ENCODE peak calls at places on chromosomes 11 and 22, in five cellular contexts. One of them, this sample, is unnamed.

GRCh38 chr22:41146573-41146972 is 54.2 kb downstream of the EP300 start:
- DNase-seq in B cell: no peak
- DNase-seq in fibroblast of pulmonary artery: peak; percentile 3
- DNase-seq in T47D: no peak
- DNase-seq in HT-29: no peak
- DNase-seq in this sample: no peak

GRCh38 chr11:102061276-102061675 is 14.0 kb downstream of the CFAP300 start:
- DNase-seq in B cell: no peak
- DNase-seq in fibroblast of pulmonary artery: peak; percentile 49
- DNase-seq in T47D: peak; percentile 33
- DNase-seq in HT-29: peak; percentile 16
- DNase-seq in this sample: peak; percentile 21

GRCh38 chr22:45742866-45743450 is 71.3 kb downstream of the ATXN10 start:
- DNase-seq in B cell: no peak
- DNase-seq in fibroblast of pulmonary artery: peak; percentile 71
- DNase-seq in T47D: peak; percentile 49
- DNase-seq in HT-29: peak; percentile 38
- DNase-seq in this sample: peak; percentile 96

GRCh38 chr11:134578807-134579708 is 167.0 kb upstream of the B3GAT1 start:
- DNase-seq in B cell: no peak
- DNase-seq in fibroblast of pulmonary artery: no peak
- DNase-seq in T47D: peak; percentile 88
- DNase-seq in HT-29: peak; percentile 67
- DNase-seq in this sample: peak; percentile 9

GRCh38 chr11:35529971-35530495 is 4.6 kb upstream of the PAMR1 start:
- DNase-seq in B cell: no peak
- DNase-seq in fibroblast of pulmonary artery: peak; percentile 94
- DNase-seq in T47D: peak; percentile 59
- DNase-seq in HT-29: no peak
- DNase-seq in this sample: no peak

GRCh38 chr11:110152199-110152598 is 59.0 kb downstream of the ZC3H12C start:
- DNase-seq in B cell: no peak
- DNase-seq in fibroblast of pulmonary artery: no peak
- DNase-seq in T47D: no peak
- DNase-seq in HT-29: no peak
- DNase-seq in this sample: no peak

GRCh38 chr22:38415561-38416321 is 39.3 kb downstream of the KCNJ4 start:
- DNase-seq in B cell: no peak
- DNase-seq in fibroblast of pulmonary artery: no peak
- DNase-seq in T47D: no peak
- DNase-seq in HT-29: no peak
- DNase-seq in this sample: no peak

GRCh38 chr11:63023851-63024648 is 8.4 kb upstream of the SLC22A8 start:
- DNase-seq in B cell: peak; percentile 82
- DNase-seq in fibroblast of pulmonary artery: peak; percentile 76
- DNase-seq in T47D: peak; percentile 85
- DNase-seq in HT-29: peak; percentile 89
- DNase-seq in this sample: peak; percentile 55

GRCh38 chr11:68840661-68841653 is 759 bp downstream of the CPT1A start:
- DNase-seq in B cell: no peak
- DNase-seq in fibroblast of pulmonary artery: peak; percentile 56
- DNase-seq in T47D: peak; percentile 67
- DNase-seq in HT-29: peak; percentile 59
- DNase-seq in this sample: no peak

GRCh38 chr11:96744697-96745096 is 354.9 kb downstream of the JRKL start:
- DNase-seq in B cell: no peak
- DNase-seq in fibroblast of pulmonary artery: no peak
- DNase-seq in T47D: no peak
- DNase-seq in HT-29: no peak
- DNase-seq in this sample: no peak

GRCh38 chr11:47392546-47393162 is 14.3 kb upstream of the SPI1 start:
- DNase-seq in B cell: no peak
- DNase-seq in fibroblast of pulmonary artery: no peak
- DNase-seq in T47D: no peak
- DNase-seq in HT-29: no peak
- DNase-seq in this sample: no peak

GRCh38 chr11:75184757-75185156 is 33.9 kb downstream of the SLCO2B1 start:
- DNase-seq in B cell: no peak
- DNase-seq in fibroblast of pulmonary artery: peak; percentile 21
- DNase-seq in T47D: no peak
- DNase-seq in HT-29: no peak
- DNase-seq in this sample: no peak

GRCh38 chr11:289706-290620 is 1.0 kb downstream of the PGGHG start:
- DNase-seq in B cell: no peak
- DNase-seq in fibroblast of pulmonary artery: no peak
- DNase-seq in T47D: no peak
- DNase-seq in HT-29: no peak
- DNase-seq in this sample: no peak

GRCh38 chr22:17754233-17754925 is 19.9 kb downstream of the BID start:
- DNase-seq in B cell: no peak
- DNase-seq in fibroblast of pulmonary artery: no peak
- DNase-seq in T47D: peak; percentile 24
- DNase-seq in HT-29: no peak
- DNase-seq in this sample: no peak

GRCh38 chr11:1422981-1423380 is 33.2 kb downstream of the BRSK2 start:
- DNase-seq in B cell: no peak
- DNase-seq in fibroblast of pulmonary artery: no peak
- DNase-seq in T47D: no peak
- DNase-seq in HT-29: no peak
- DNase-seq in this sample: no peak

GRCh38 chr11:45409587-45409986 is 123.4 kb upstream of the SYT13 start:
- DNase-seq in B cell: no peak
- DNase-seq in fibroblast of pulmonary artery: no peak
- DNase-seq in T47D: no peak
- DNase-seq in HT-29: no peak
- DNase-seq in this sample: no peak

GRCh38 chr22:20509344-20510047 is 2.1 kb downstream of the MED15 start:
- DNase-seq in B cell: peak; percentile 75
- DNase-seq in fibroblast of pulmonary artery: peak; percentile 95
- DNase-seq in T47D: peak; percentile 50
- DNase-seq in HT-29: peak; percentile 95
- DNase-seq in this sample: peak; percentile 84

GRCh38 chr11:94948070-94948617 is 25.2 kb downstream of the CWC15 start:
- DNase-seq in B cell: no peak
- DNase-seq in fibroblast of pulmonary artery: peak; percentile 48
- DNase-seq in T47D: no peak
- DNase-seq in HT-29: no peak
- DNase-seq in this sample: no peak

GRCh38 chr11:108302121-108302785 is 79.4 kb downstream of the ATM start:
- DNase-seq in B cell: no peak
- DNase-seq in fibroblast of pulmonary artery: peak; percentile 36
- DNase-seq in T47D: no peak
- DNase-seq in HT-29: no peak
- DNase-seq in this sample: no peak

GRCh38 chr11:77407613-77408012 is 66.3 kb downstream of the PAK1 start:
- DNase-seq in B cell: no peak
- DNase-seq in fibroblast of pulmonary artery: peak; percentile 85
- DNase-seq in T47D: peak; percentile 75
- DNase-seq in HT-29: peak; percentile 86
- DNase-seq in this sample: peak; percentile 56

This sample was measured in HepG2.